ENCODE peak calls at places on chromosomes 6 and 20, in four cellular contexts. J is GM23338, Q is PC-9, M is heart left ventricle. W is an unnamed sample.
A peak's percentile ranks its signal among the peaks of the same experiment; 100 is the strongest.

GRCh38 chr20:11112837-11113236 is 439.0 kb upstream of the JAG1 start:
- DNase-seq in J (no peak), Q (no peak), M (no peak), W (peak; percentile 22)

GRCh38 chr20:59084041-59084841 is 41.7 kb upstream of the PRELID3B start:
- DNase-seq in J (no peak), Q (no peak), M (peak; percentile 41), W (no peak)

GRCh38 chr20:59007758-59008511 is 881 bp upstream of the CTSZ start:
- DNase-seq in J (peak; percentile 24), Q (no peak), M (peak; percentile 53), W (no peak)

GRCh38 chr20:62837790-62838458 is 21.1 kb downstream of the COL9A3 start:
- DNase-seq in J (no peak), Q (peak; percentile 73), M (peak; percentile 22), W (no peak)

GRCh38 chr20:1879934-1880333 is 15.3 kb upstream of the SIRPA start:
- DNase-seq in J (no peak), Q (no peak), M (no peak), W (no peak)

GRCh38 chr20:4112490-4113420 is 97.4 kb upstream of the RNF24 start:
- DNase-seq in J (no peak), Q (peak; percentile 67), M (peak; percentile 54), W (no peak)

GRCh38 chr20:57872816-57873409 is 163.1 kb upstream of the PMEPA1 start:
- DNase-seq in J (no peak), Q (no peak), M (no peak), W (no peak)

GRCh38 chr20:3803854-3804253 is 7.7 kb downstream of the CDC25B start:
- DNase-seq in J (no peak), Q (no peak), M (no peak), W (no peak)

GRCh38 chr6:37655666-37656065 is 42.0 kb downstream of the MDGA1 start:
- DNase-seq in J (no peak), Q (no peak), M (no peak), W (no peak)

GRCh38 chr6:2237001-2237400 is 8.4 kb downstream of the GMDS start:
- DNase-seq in J (no peak), Q (no peak), M (no peak), W (peak; percentile 51)

GRCh38 chr20:48658505-48658904 is 169.3 kb downstream of the PREX1 start:
- DNase-seq in J (no peak), Q (no peak), M (no peak), W (no peak)

GRCh38 chr6:158185729-158186456 is 17.7 kb downstream of the GTF2H5 start:
- DNase-seq in J (no peak), Q (no peak), M (no peak), W (no peak)

GRCh38 chr6:170028629-170029345 is 262.1 kb downstream of the DLL1 start:
- DNase-seq in J (no peak), Q (no peak), M (no peak), W (no peak)

GRCh38 chr20:6866741-6867140 is 99.3 kb downstream of the BMP2 start:
- DNase-seq in J (no peak), Q (no peak), M (no peak), W (no peak)

GRCh38 chr6:41767112-41767946 is 12.4 kb downstream of the FRS3 start:
- DNase-seq in J (no peak), Q (peak; percentile 79), M (peak; percentile 72), W (no peak)

GRCh38 chr6:99745651-99746050 is 139.0 kb downstream of the PRDM13 start:
- DNase-seq in J (no peak), Q (peak; percentile 16), M (no peak), W (no peak)

GRCh38 chr6:143232849-143233248 is 172.2 kb downstream of the AIG1 start:
- DNase-seq in J (peak; percentile 68), Q (peak; percentile 26), M (peak; percentile 21), W (no peak)

GRCh38 chr6:140970485-140970884 is 1162.2 kb upstream of the GJE1 start:
- DNase-seq in J (no peak), Q (no peak), M (no peak), W (no peak)

GRCh38 chr6:21827425-21828192 is 234.1 kb downstream of the SOX4 start:
- DNase-seq in J (no peak), Q (no peak), M (no peak), W (no peak)

GRCh38 chr6:146097586-146097985 is 68.7 kb downstream of the GRM1 start:
- DNase-seq in J (no peak), Q (no peak), M (no peak), W (no peak)

GRCh38 chr6:32815115-32815514 is 1.7 kb downstream of the HLA-DOB start:
- DNase-seq in J (no peak), Q (no peak), M (no peak), W (no peak)

GRCh38 chr6:44064089-44064947 is 62.9 kb downstream of the MRPL14 start:
- DNase-seq in J (no peak), Q (peak; percentile 71), M (peak; percentile 57), W (no peak)

GRCh38 chr6:34521463-34522288 is 34.5 kb downstream of the SPDEF start:
- DNase-seq in J (no peak), Q (no peak), M (no peak), W (no peak)

GRCh38 chr6:157240059-157240959 is 83.0 kb downstream of the TMEM242 start:
- DNase-seq in J (no peak), Q (no peak), M (no peak), W (no peak)

GRCh38 chr20:33604084-33604990 is 57.8 kb upstream of the C20orf144 start:
- DNase-seq in J (no peak), Q (no peak), M (no peak), W (no peak)

GRCh38 chr6:158211273-158212055 is 43.3 kb downstream of the GTF2H5 start:
- DNase-seq in J (no peak), Q (no peak), M (no peak), W (no peak)

GRCh38 chr6:113576310-113576709 is 280.8 kb upstream of the MARCKS start:
- DNase-seq in J (no peak), Q (no peak), M (no peak), W (no peak)

GRCh38 chr20:46999821-47000465 is 105.3 kb downstream of the EYA2 start:
- DNase-seq in J (no peak), Q (no peak), M (no peak), W (no peak)

GRCh38 chr20:23087587-23088275 is 1.6 kb upstream of the CD93 start:
- DNase-seq in J (no peak), Q (no peak), M (no peak), W (no peak)
- H3K4me1 ChIP-seq in J (no peaks in the 10 kb centered on the region), Q (peaks cover 11% of the 10 kb centered on the region), M (peaks cover 39% of the 10 kb centered on the region), W (no peaks in the 10 kb centered on the region)

DNA sequence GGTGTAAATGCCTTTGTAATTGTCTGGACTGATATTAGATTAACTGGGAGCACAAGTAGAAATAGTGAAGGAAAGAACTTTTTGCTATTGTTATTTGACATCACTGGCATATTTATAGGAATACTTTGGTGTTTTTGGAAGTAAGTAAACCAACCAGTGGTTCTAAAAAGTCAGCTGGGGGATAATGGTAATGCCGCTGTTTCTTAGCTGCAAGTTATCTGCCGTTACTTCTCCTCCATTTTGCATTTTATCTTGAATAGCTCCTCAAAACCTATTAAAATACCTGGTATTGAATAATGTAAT is 3.8 kb downstream of the PTPN1 start:
- DNase-seq in J (no peak), Q (no peak), M (no peak), W (no peak)
- H3K4me1 ChIP-seq in J (peaks cover 13% of the 10 kb centered on the region), Q (peaks cover 41% of the 10 kb centered on the region), M (peaks cover 88% of the 10 kb centered on the region), W (peaks cover 67% of the 10 kb centered on the region)

GRCh38 chr20:8402798-8403197 is 270.7 kb downstream of the PLCB1 start:
- DNase-seq in J (no peak), Q (no peak), M (no peak), W (no peak)

GRCh38 chr20:8398289-8399051 is 266.4 kb downstream of the PLCB1 start:
- DNase-seq in J (peak; percentile 35), Q (no peak), M (no peak), W (no peak)

GRCh38 chr20:8399963-8400362 is 267.9 kb downstream of the PLCB1 start:
- DNase-seq in J (no peak), Q (no peak), M (no peak), W (no peak)

GRCh38 chr20:8400461-8400860 is 268.4 kb downstream of the PLCB1 start:
- DNase-seq in J (no peak), Q (no peak), M (no peak), W (no peak)

DNA sequence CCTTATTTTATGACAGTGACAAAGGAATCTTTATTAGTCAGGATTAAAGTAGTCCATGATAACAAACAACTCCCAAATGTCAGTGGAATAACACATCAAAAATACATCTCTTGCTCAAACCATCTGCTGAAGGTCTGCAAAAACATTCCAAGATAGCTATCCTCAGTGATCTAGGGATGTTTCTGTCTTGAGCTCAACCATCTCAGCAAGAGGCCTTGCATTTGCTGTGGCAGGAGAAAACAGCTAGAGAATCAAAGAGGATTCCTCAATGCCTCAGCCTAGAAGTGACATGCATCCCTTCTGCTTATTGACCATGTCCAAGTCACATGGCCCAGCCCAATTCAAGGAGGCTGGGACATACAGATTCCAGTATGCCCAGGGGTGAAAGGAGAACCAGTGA is 269.4 kb downstream of the PLCB1 start:
- DNase-seq in J (no peak), Q (no peak), M (no peak), W (no peak)
- H3K4me1 ChIP-seq in J (no peaks in the 10 kb centered on the region), Q (no peaks in the 10 kb centered on the region), M (peaks cover 19% of the 10 kb centered on the region), W (no peaks in the 10 kb centered on the region)

GRCh38 chr6:89385846-89386245 is 26.2 kb downstream of the RRAGD start:
- DNase-seq in J (no peak), Q (no peak), M (no peak), W (no peak)
- H3K4me1 ChIP-seq in J (no peaks in the 10 kb centered on the region), Q (peaks cover 6% of the 10 kb centered on the region), M (no peaks in the 10 kb centered on the region), W (no peaks in the 10 kb centered on the region)

GRCh38 chr6:15386756-15387112 is 140.9 kb downstream of the JARID2 start:
- DNase-seq in J (no peak), Q (no peak), M (no peak), W (no peak)
- H3K4me1 ChIP-seq in J (peaks cover 97% of the 10 kb centered on the region), Q (peaks cover 8% of the 10 kb centered on the region), M (peaks cover 58% of the 10 kb centered on the region), W (no peaks in the 10 kb centered on the region)

GRCh38 chr6:81769834-81770233 is 17.4 kb upstream of the TENT5A start:
- DNase-seq in J (peak; percentile 49), Q (no peak), M (no peak), W (no peak)
- H3K4me1 ChIP-seq in J (peaks cover 18% of the 10 kb centered on the region), Q (peaks cover 46% of the 10 kb centered on the region), M (peaks cover 16% of the 10 kb centered on the region), W (no peaks in the 10 kb centered on the region)

DNA sequence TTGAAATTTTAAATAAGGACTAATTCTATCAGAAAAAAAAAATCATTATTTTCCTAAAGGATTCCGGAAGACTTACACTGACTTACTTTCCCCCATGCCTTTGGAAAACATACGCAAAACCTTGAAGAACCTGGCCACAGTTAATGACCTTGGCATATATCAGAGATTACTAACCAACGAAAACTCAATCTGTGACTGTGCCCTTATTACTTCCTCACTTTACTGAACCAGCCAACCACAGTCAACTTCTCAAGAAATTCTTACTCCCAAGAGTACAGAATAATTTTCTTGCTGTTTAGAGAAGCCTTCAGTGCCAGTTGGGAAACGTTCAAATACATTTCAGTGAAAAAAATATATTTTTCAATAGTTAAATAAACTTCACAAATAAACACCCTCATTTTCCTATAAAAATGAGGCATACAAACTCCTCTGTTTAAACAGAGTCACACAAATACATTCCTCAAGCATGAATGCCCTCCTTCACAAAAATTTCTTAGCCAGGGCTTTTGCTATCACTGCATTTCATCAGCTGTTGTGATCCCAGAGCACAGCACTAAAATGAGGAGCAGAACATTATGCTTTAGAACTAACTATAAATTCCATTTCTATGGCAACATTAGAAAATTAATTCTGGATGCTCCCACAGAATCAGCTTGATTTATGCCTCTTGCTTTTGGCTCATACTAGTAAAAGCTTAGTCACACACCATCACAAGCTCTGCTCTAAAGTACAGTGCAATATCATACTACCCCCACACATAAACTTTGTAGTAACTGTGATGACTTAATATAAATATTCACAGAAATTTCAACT is 117.6 kb downstream of the DST start:
- DNase-seq in J (no peak), Q (no peak), M (no peak), W (peak; percentile 84)
- H3K4me1 ChIP-seq in J (peaks cover 61% of the 10 kb centered on the region), Q (no peaks in the 10 kb centered on the region), M (peaks cover 45% of the 10 kb centered on the region), W (peaks cover 15% of the 10 kb centered on the region)

W was measured in Panc1.